ENCODE peak calls at places on chromosomes 13 and 19, in nine cellular contexts. N is colonic mucosa, I is Peyer's patch, A is A549, L is lower leg skin, C is IMR-90, E is left lung, S is uterus, M is pancreas. V is an unnamed sample.

GRCh38 chr19:13978721-13979191 is 26.4 kb downstream of the DCAF15 start:
- DNase-seq in A (no peak), C (no peak), I (no peak), E (no peak), N (no peak), M (no peak), L (no peak), S (peak), V (no peak)

GRCh38 chr13:84925443-84925842 is 873.8 kb downstream of the SLITRK6 start:
- DNase-seq in E (no peak), L (no peak), N (no peak), C (peak), I (no peak), A (no peak), M (no peak), S (no peak), V (no peak)

GRCh38 chr19:51525731-51526130 is 5.7 kb downstream of the SIGLEC6 start:
- DNase-seq in L (no peak), M (no peak), S (no peak), A (no peak), N (no peak), E (no peak), C (no peak), I (no peak), V (no peak)

GRCh38 chr19:38346837-38347236 is 11.2 kb downstream of the CATSPERG start:
- DNase-seq in L (no peak), S (no peak), N (no peak), C (no peak), E (no peak), I (no peak), A (no peak), M (no peak), V (no peak)

GRCh38 chr13:46181799-46182490 is at the start of gene LCP1:
- DNase-seq in A (no peak), S (no peak), L (peak), I (peak), C (no peak), N (peak), M (no peak), E (peak), V (peak)

GRCh38 chr19:51417107-51417806 is at the start of gene SIGLEC10:
- DNase-seq in L (peak), E (peak), I (peak), A (no peak), N (no peak), C (no peak), M (no peak), S (no peak), V (peak)

GRCh38 chr19:7888826-7889217 is 512 bp downstream of the LRRC8E start:
- DNase-seq in L (no peak), C (no peak), M (no peak), N (no peak), E (no peak), S (no peak), I (no peak), A (no peak), V (no peak)

GRCh38 chr19:47434088-47434487 is 14.8 kb upstream of the MEIS3 start:
- DNase-seq in M (no peak), C (no peak), E (no peak), A (no peak), I (no peak), N (no peak), L (no peak), S (no peak), V (no peak)

GRCh38 chr13:25253702-25254101 is 33.6 kb downstream of the MTMR6 start:
- DNase-seq in N (peak), L (no peak), E (no peak), I (no peak), A (no peak), M (no peak), S (no peak), C (no peak), V (no peak)

GRCh38 chr19:40190891-40191835 is at the start of gene MAP3K10:
- DNase-seq in E (peak), L (peak), I (peak), N (peak), S (peak), M (peak), C (peak), A (peak), V (peak)

GRCh38 chr13:43663474-43664090 is 123.2 kb downstream of the ENOX1 start:
- DNase-seq in I (no peak), N (no peak), E (no peak), A (no peak), C (peak), L (no peak), S (no peak), M (no peak), V (no peak)

GRCh38 chr19:47002106-47002766 is 17.4 kb upstream of the NPAS1 start:
- DNase-seq in C (no peak), I (no peak), L (no peak), N (peak), M (peak), E (no peak), A (no peak), S (no peak), V (no peak)

GRCh38 chr13:58994778-58995177 is 1169.0 kb downstream of the DIAPH3 start:
- DNase-seq in S (no peak), L (no peak), M (no peak), I (no peak), N (no peak), C (no peak), E (no peak), A (no peak), V (no peak)

GRCh38 chr13:37168922-37169321 is 63.5 kb upstream of the CSNK1A1L start:
- DNase-seq in C (no peak), L (no peak), A (no peak), E (no peak), N (no peak), S (no peak), M (no peak), I (no peak), V (no peak)

GRCh38 chr13:113648218-113648615 is 9.8 kb downstream of the ATP4B start:
- DNase-seq in E (peak), I (no peak), M (peak), C (no peak), N (no peak), L (no peak), A (no peak), S (peak), V (no peak)

GRCh38 chr19:7280940-7281666 is 13.1 kb downstream of the INSR start:
- DNase-seq in L (no peak), M (no peak), S (no peak), I (no peak), N (no peak), E (no peak), A (no peak), C (no peak), V (no peak)

GRCh38 chr19:15318241-15318691 is 14.1 kb downstream of the BRD4 start:
- DNase-seq in C (peak), I (peak), N (no peak), S (no peak), M (no peak), E (no peak), L (no peak), A (no peak), V (peak)
- H3K4me3 ChIP-seq in C (no peak), I (no peak), N (no peak), S (no peak), M (no peak), E (no peak), L (no peak), A (no peak), V (no peak)

DNA sequence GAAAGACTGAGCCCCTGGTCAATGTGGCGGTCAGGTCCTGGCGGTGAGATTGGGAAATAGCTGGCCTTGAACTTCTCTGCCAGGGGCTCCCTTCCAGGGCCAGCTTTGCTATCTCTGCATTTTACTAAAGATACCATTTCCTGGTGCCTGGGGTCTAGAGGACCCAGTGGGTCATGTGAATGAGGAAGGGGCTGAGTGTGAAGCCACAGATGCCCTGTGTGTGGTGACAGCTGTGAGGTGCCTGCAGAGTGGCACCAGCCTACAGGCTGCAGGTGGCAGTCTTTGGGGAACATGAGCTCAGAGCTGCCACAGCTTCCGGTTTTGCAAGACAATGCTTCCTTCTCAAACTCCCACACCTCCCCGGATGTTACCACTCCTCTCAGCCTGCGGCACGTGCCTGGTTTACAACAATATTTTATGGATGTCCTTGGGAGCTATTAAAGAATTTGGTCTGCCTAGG is 5.2 kb upstream of the MLNR start:
- DNase-seq in L (peak), N (peak), S (no peak), I (peak), A (no peak), M (no peak), C (peak), E (peak), V (peak)
- TF ChIP-seq CTCF in L (no peak), N (no peak), S (no peak), I (peak), A (no peak), M (no peak), C (no peak), E (peak), V (no peak)

DNA sequence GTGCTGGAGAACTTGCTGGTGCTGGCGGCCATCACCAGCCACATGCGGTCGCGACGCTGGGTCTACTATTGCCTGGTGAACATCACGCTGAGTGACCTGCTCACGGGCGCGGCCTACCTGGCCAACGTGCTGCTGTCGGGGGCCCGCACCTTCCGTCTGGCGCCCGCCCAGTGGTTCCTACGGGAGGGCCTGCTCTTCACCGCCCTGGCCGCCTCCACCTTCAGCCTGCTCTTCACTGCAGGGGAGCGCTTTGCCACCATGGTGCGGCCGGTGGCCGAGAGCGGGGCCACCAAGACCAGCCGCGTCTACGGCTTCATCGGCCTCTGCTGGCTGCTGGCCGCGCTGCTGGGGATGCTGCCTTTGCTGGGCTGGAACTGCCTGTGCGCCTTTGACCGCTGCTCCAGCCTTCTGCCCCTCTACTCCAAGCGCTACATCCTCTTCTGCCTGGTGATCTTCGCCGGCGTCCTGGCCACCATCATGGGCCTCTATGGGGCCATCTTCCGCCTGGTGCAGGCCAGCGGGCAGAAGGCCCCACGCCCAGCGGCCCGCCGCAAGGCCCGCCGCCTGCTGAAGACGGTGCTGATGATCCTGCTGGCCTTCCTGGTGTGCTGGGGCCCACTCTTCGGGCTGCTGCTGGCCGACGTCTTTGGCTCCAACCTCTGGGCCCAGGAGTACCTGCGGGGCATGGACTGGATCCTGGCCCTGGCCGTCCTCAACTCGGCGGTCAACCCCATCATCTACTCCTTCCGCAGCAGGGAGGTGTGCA is 587 bp downstream of the S1PR4 start:
- DNase-seq in L (no peak), A (no peak), S (no peak), M (no peak), I (peak), C (no peak), E (no peak), N (no peak), V (peak)
- H3K4me3 ChIP-seq in L (no peak), A (no peak), S (no peak), M (no peak), I (peak), C (no peak), E (peak), N (peak), V (peak)

DNA sequence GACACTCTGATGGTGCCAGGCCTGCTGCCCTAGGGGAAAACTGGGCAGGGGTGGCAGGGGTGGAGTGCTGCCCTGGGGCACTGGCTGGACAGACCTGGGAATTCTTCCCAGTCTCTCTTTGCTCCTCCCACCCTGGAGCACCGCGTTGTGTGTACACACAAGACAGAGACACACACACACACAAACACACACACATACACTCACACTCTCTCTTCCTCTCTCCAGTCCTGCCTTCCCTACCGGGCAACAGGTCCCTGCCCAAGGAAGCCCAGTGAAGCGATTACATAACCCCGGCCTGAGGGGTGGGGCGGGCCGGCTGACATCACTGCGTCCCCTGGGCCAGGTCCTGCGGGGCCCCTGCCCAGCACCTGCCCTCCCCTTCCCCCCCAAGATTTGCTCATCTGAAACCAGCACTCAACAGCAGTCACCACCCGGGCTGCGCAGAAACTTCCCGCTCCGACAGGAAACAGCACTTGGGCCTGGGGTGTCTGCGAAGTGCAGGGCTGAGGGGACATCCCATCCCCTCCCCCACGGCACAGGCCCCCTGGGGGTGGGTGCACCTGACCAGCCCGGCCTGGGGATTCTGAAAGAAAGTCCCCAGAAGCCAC is 1.2 kb downstream of the MKNK2 start:
- DNase-seq in C (peak), I (peak), A (no peak), N (peak), E (peak), S (peak), L (peak), M (peak), V (peak)
- TF ChIP-seq CTCF in C (no peak), I (no peak), A (no peak), N (no peak), E (no peak), S (no peak), L (no peak), M (no peak), V (no peak)

GRCh38 chr13:32427852-32428580 is at the start of gene N4BP2L1:
- DNase-seq in N (peak), E (peak), M (peak), A (peak), L (peak), C (no peak), I (peak), S (peak), V (peak)

GRCh38 chr13:32426981-32427851 is 714 bp downstream of the N4BP2L1 start:
- DNase-seq in I (peak), C (peak), N (peak), E (peak), M (peak), S (peak), L (peak), A (peak), V (peak)

GRCh38 chr13:32428581-32429072 is 697 bp upstream of the N4BP2L1 start:
- DNase-seq in M (no peak), S (no peak), E (no peak), A (no peak), C (no peak), L (no peak), I (peak), N (no peak), V (peak)

GRCh38 chr13:32425158-32425557 is 2.8 kb downstream of the N4BP2L1 start:
- DNase-seq in N (no peak), M (no peak), E (no peak), S (no peak), A (no peak), C (no peak), I (no peak), L (no peak), V (no peak)

DNA sequence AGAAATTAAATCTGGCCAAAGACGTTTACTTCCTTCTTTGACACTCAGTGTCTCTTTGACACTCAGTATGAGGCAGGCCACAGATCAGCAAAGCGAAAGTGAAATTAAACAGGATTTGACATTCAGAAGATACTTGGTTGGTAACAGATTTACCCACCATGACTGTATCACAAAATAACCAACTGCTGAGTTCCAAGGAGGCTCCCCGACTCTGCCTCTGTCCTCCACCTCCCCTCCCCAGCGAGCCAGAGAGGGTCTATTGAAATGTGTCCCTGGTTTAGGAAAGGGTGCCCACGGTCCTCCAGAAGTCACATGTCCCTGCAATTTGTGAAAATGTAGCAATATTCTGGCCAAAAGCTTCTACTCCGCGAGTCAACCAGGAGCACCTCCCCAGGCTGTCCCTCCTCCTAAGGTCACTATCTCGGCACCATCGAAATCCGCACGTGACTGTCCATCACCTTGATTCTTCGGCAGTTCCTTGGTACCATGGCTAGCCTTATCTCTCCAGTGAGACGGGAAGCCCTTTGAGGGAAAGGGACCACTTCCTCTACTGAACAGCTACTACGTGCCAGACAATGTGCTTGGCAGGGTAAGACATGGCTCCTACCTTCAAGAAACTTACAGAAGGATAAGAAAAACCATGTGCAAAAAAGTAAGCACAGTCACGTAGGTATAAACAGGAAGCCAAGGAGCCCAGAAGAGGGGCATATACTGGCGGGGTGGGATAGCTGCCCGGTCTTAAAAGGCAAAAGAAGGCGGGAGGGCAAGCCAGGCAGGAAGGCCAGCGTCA is 1.5 kb downstream of the N4BP2L1 start:
- DNase-seq in M (no peak), A (no peak), L (no peak), I (peak), C (no peak), S (no peak), N (peak), E (no peak), V (peak)
- H3K4me3 ChIP-seq in M (peak), A (no peak), L (peak), I (peak), C (peak), S (peak), N (peak), E (peak), V (peak)